ENCODE peak calls at places on chromosomes 1 and 21, in six cellular contexts. L, Q, T, J, R and K are unnamed samples. For H3K4me1, the result is how much of the 10 kb centered on the place peaks cover.

GRCh38 chr1:59549903-59550302 is 253.0 kb downstream of the FGGY start:
- DNase-seq in L (peak), Q (no peak), T (no peak), J (no peak), R (peak), K (no peak)

GRCh38 chr1:160429702-160430535 is 29.6 kb downstream of the VANGL2 start:
- DNase-seq in L (no peak), Q (no peak), T (no peak), J (no peak), R (no peak), K (no peak)

GRCh38 chr21:32770514-32771133 is 931 bp downstream of the PAXBP1 start:
- DNase-seq in L (no peak), Q (no peak), T (no peak), J (no peak), R (peak), K (peak)

GRCh38 chr1:145872421-145872891 is 13.2 kb downstream of the ANKRD35 start:
- DNase-seq in L (peak), Q (no peak), T (peak), J (peak), R (peak), K (peak)

GRCh38 chr1:35650416-35650815 is 9.1 kb upstream of the PSMB2 start:
- DNase-seq in L (no peak), Q (no peak), T (no peak), J (no peak), R (no peak), K (no peak)

GRCh38 chr1:92444351-92444750 is 42.4 kb downstream of the GFI1 start:
- DNase-seq in L (peak), Q (no peak), T (no peak), J (no peak), R (peak), K (peak)

GRCh38 chr1:246769306-246769705 is 45.1 kb downstream of the SCCPDH start:
- DNase-seq in L (peak), Q (no peak), T (no peak), J (no peak), R (peak), K (no peak)

GRCh38 chr21:27703806-27704205 is 736.9 kb upstream of the ADAMTS5 start:
- DNase-seq in L (no peak), Q (no peak), T (no peak), J (no peak), R (no peak), K (no peak)

GRCh38 chr1:43431676-43432075 is 22.1 kb downstream of the HYI start:
- DNase-seq in L (no peak), Q (no peak), T (no peak), J (no peak), R (no peak), K (no peak)

GRCh38 chr1:149849947-149850360 is 49.4 kb upstream of the BOLA1 start:
- DNase-seq in L (peak), Q (no peak), T (peak), J (peak), R (no peak), K (peak)

GRCh38 chr1:167617100-167617949 is 12.7 kb upstream of the RCSD1 start:
- DNase-seq in L (peak), Q (no peak), T (peak), J (peak), R (peak), K (peak)

GRCh38 chr1:10280442-10281350 is 70.3 kb downstream of the KIF1B start:
- DNase-seq in L (peak), Q (no peak), T (no peak), J (no peak), R (peak), K (no peak)

GRCh38 chr1:199684686-199685273 is 342.7 kb upstream of the NR5A2 start:
- DNase-seq in L (peak), Q (peak), T (peak), J (peak), R (peak), K (peak)

GRCh38 chr21:46322351-46323226 is 1.1 kb downstream of the C21orf58 start:
- DNase-seq in L (peak), Q (peak), T (peak), J (peak), R (peak), K (peak)

GRCh38 chr1:25031966-25032667 is 102.0 kb upstream of the RUNX3 start:
- DNase-seq in L (peak), Q (no peak), T (no peak), J (no peak), R (peak), K (no peak)

GRCh38 chr1:216705686-216706085 is 17.5 kb downstream of the ESRRG start:
- DNase-seq in L (no peak), Q (no peak), T (no peak), J (no peak), R (no peak), K (no peak)

GRCh38 chr1:71294178-71294577 is 213.3 kb upstream of the ZRANB2 start:
- DNase-seq in L (peak), Q (no peak), T (no peak), J (no peak), R (peak), K (no peak)

GRCh38 chr1:20174937-20175666 is 10.8 kb upstream of the UBXN10 start:
- DNase-seq in L (peak), Q (no peak), T (no peak), J (no peak), R (no peak), K (no peak)

GRCh38 chr1:22773981-22774471 is 63.4 kb downstream of the EPHB2 start:
- DNase-seq in L (peak), Q (no peak), T (no peak), J (no peak), R (peak), K (no peak)

GRCh38 chr1:52037402-52037814 is 3.8 kb upstream of the KTI12 start:
- DNase-seq in L (peak), Q (no peak), T (no peak), J (no peak), R (peak), K (no peak)

GRCh38 chr1:24043345-24044032 is 63.4 kb upstream of the SRSF10 start:
- DNase-seq in L (no peak), Q (no peak), T (no peak), J (no peak), R (no peak), K (peak)

GRCh38 chr1:226586116-226586515 is 37.6 kb downstream of the STUM start:
- DNase-seq in L (no peak), Q (no peak), T (no peak), J (no peak), R (no peak), K (no peak)

GRCh38 chr1:165075725-165076370 is 280.7 kb downstream of the LMX1A start:
- DNase-seq in L (peak), Q (no peak), T (peak), J (peak), R (peak), K (peak)

GRCh38 chr1:7501723-7502334 is 269.3 kb upstream of the VAMP3 start:
- DNase-seq in L (no peak), Q (no peak), T (no peak), J (no peak), R (no peak), K (no peak)

GRCh38 chr1:17653728-17654351 is 101.3 kb upstream of the ACTL8 start:
- DNase-seq in L (peak), Q (peak), T (peak), J (peak), R (peak), K (peak)

GRCh38 chr1:88079036-88079435 is 605.0 kb upstream of the PKN2 start:
- DNase-seq in L (peak), Q (no peak), T (peak), J (peak), R (peak), K (peak)

GRCh38 chr1:233627376-233627775 is 13.5 kb downstream of the KCNK1 start:
- DNase-seq in L (no peak), Q (no peak), T (no peak), J (no peak), R (no peak), K (peak)

GRCh38 chr1:198316681-198317080 is 159.9 kb downstream of the NEK7 start:
- DNase-seq in L (no peak), Q (no peak), T (no peak), J (no peak), R (no peak), K (no peak)

GRCh38 chr1:157852476-157852875 is 10.9 kb upstream of the CD5L start:
- DNase-seq in L (no peak), Q (no peak), T (no peak), J (no peak), R (peak), K (no peak)

GRCh38 chr1:90671251-90671650 is 45.9 kb downstream of the BARHL2 start:
- DNase-seq in L (no peak), Q (no peak), T (no peak), J (no peak), R (no peak), K (no peak)

GRCh38 chr1:175704621-175705020 is 38.8 kb downstream of the TNR start:
- DNase-seq in L (no peak), Q (no peak), T (no peak), J (no peak), R (no peak), K (no peak)

GRCh38 chr1:147078606-147079399 is 93.5 kb downstream of the PRKAB2 start:
- DNase-seq in L (no peak), Q (no peak), T (peak), J (no peak), R (no peak), K (no peak)

GRCh38 chr1:65149753-65150463 is 1.9 kb downstream of the AK4 start:
- DNase-seq in L (no peak), Q (no peak), T (no peak), J (no peak), R (no peak), K (no peak)

GRCh38 chr1:103180660-103181059 is 72.3 kb upstream of the COL11A1 start:
- DNase-seq in L (peak), Q (no peak), T (no peak), J (no peak), R (peak), K (peak)

GRCh38 chr1:39395357-39395831 is 96.0 kb upstream of the BMP8A start:
- DNase-seq in L (peak), Q (peak), T (no peak), J (no peak), R (peak), K (peak)

GRCh38 chr1:178330848-178331497 is 165.8 kb downstream of the CLEC20A start:
- DNase-seq in L (no peak), Q (no peak), T (no peak), J (no peak), R (no peak), K (no peak)

GRCh38 chr1:205774277-205775014 is 836 bp downstream of the RAB29 start:
- DNase-seq in L (peak), Q (no peak), T (peak), J (peak), R (no peak), K (peak)

DNA sequence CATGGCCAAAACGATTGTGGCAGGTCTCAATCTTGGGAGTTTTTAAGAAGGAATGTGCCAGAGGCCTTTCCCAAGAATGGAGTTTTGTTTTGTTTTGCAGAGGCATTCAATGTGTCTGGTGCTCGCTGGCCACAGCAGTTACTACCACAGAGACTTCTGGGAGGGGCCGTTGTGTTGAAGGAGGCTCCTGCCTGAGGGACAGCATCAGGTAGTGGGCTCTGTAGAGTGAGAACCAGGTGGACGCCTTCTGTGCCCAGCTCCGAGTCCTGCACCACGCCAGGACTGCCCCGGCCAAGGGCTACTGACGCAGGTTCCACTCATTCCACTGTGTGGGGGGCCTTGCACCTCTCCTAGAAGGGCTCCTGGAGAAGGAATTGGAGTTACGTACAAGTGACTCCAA is 44.9 kb upstream of the RBM15 start:
- DNase-seq in L (no peak), Q (no peak), T (no peak), J (no peak), R (no peak), K (no peak)
- H3K4me2 ChIP-seq in L (no peak), Q (no peak), T (no peak), J (no peak), R (no peak), K (no peak)

GRCh38 chr1:109984456-109985250 is at the start of gene AHCYL1:
- DNase-seq in L (peak), Q (peak), T (peak), J (peak), R (peak), K (peak)

GRCh38 chr1:109986054-109986444 is 1.5 kb downstream of the AHCYL1 start:
- DNase-seq in L (no peak), Q (no peak), T (peak), J (peak), R (no peak), K (no peak)

GRCh38 chr1:109983380-109984189 is 980 bp upstream of the AHCYL1 start:
- DNase-seq in L (peak), Q (no peak), T (no peak), J (no peak), R (no peak), K (no peak)

GRCh38 chr1:109984190-109984455 is 442 bp upstream of the AHCYL1 start:
- DNase-seq in L (no peak), Q (no peak), T (no peak), J (no peak), R (peak), K (no peak)

DNA sequence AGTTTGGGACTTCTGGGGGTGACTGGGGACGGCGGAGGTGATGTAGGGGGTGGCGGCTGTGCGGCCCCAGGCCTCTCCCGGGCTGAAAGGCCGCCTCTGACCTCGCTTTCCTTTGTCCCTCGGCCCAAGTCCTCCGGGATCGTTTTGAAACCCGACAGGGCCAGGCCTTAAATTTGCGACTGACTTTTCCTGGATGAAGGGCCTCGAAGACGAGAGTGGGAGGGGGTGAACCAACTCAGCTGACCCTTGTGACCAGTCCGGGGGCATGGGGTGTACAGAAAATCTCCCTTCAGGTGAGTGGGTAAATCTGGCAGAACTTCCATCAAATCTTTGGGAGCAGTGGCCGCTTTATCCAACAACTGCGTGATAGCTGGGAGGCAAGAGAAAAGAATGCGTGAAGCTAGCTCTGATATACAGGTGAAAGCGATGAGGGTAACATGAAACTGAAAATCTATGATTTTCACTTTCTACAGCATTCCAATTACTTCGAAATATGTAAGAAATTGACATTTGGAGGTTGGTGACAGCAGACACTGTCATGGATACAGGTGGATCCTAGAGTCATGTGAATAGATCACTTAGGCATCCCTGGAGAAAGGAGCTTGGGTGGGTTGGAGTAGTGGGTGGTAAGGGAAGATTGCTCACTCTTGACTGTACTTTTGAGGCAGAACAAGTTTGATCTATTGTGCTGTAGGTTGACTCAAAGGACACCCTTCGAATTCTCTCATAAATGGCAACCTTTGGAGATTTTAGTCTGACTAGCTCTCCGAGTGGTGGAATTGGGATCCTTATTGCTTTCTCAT is 887 bp downstream of the AHCYL1 start:
- DNase-seq in L (no peak), Q (no peak), T (no peak), J (no peak), R (no peak), K (no peak)
- H3K4me1 ChIP-seq in L (under half), Q (half or more), T (under half), J (under half), R (under half), K (under half)

GRCh38 chr1:228781801-228782661 is 46.8 kb downstream of the RHOU start:
- DNase-seq in L (no peak), Q (no peak), T (no peak), J (no peak), R (no peak), K (no peak)
- H3K4me3 ChIP-seq in L (no peak), Q (no peak), T (no peak), J (no peak), R (no peak), K (no peak)

GRCh38 chr1:67738401-67738800 is 53.4 kb downstream of the GADD45A start:
- DNase-seq in L (no peak), Q (no peak), T (no peak), J (no peak), R (no peak), K (peak)
- H3K4me2 ChIP-seq in L (no peak), Q (no peak), T (no peak), J (no peak), R (no peak), K (no peak)